ENCODE peak calls at places on chromosomes 2 and 18, in eight cellular contexts. One of them, this sample, is unnamed.

GRCh38 chr2:39874236-39874635 is 95.2 kb upstream of the THUMPD2 start:
- DNase-seq in naive B cell: no peak
- DNase-seq in amniotic stem cell: no peak
- DNase-seq in M059J: no peak
- DNase-seq in Kasumi-1: no peak
- DNase-seq in mesothelial cell of epicardium: no peak
- DNase-seq in stimulated activated CD8-positive, alpha-beta memory T cell treated with anti-CD3 and anti-CD28 coated beads, Interleukin-2, amount 100 ng/mL, for 1 hour: no peak
- DNase-seq in T-helper 1 cell: no peak
- DNase-seq in this sample: no peak

GRCh38 chr18:11757084-11757590 is 68.1 kb downstream of the GNAL start:
- DNase-seq in naive B cell: no peak
- DNase-seq in amniotic stem cell: no peak
- DNase-seq in M059J: no peak
- DNase-seq in Kasumi-1: no peak
- DNase-seq in mesothelial cell of epicardium: no peak
- DNase-seq in stimulated activated CD8-positive, alpha-beta memory T cell treated with anti-CD3 and anti-CD28 coated beads, Interleukin-2, amount 100 ng/mL, for 1 hour: no peak
- DNase-seq in T-helper 1 cell: no peak
- DNase-seq in this sample: no peak

GRCh38 chr2:190809139-190809764 is 71.4 kb upstream of the GLS start:
- DNase-seq in naive B cell: no peak
- DNase-seq in amniotic stem cell: no peak
- DNase-seq in M059J: no peak
- DNase-seq in Kasumi-1: no peak
- DNase-seq in mesothelial cell of epicardium: no peak
- DNase-seq in stimulated activated CD8-positive, alpha-beta memory T cell treated with anti-CD3 and anti-CD28 coated beads, Interleukin-2, amount 100 ng/mL, for 1 hour: no peak
- DNase-seq in T-helper 1 cell: no peak
- DNase-seq in this sample: no peak

GRCh38 chr2:222358876-222359275 is 60.1 kb upstream of the PAX3 start:
- DNase-seq in naive B cell: no peak
- DNase-seq in amniotic stem cell: no peak
- DNase-seq in M059J: peak; percentile 66
- DNase-seq in Kasumi-1: peak; percentile 75
- DNase-seq in mesothelial cell of epicardium: no peak
- DNase-seq in stimulated activated CD8-positive, alpha-beta memory T cell treated with anti-CD3 and anti-CD28 coated beads, Interleukin-2, amount 100 ng/mL, for 1 hour: no peak
- DNase-seq in T-helper 1 cell: no peak
- DNase-seq in this sample: peak; percentile 66

GRCh38 chr2:71856709-71857525 is 290.7 kb downstream of the CYP26B1 start:
- DNase-seq in naive B cell: no peak
- DNase-seq in amniotic stem cell: no peak
- DNase-seq in M059J: peak; percentile 62
- DNase-seq in Kasumi-1: no peak
- DNase-seq in mesothelial cell of epicardium: no peak
- DNase-seq in stimulated activated CD8-positive, alpha-beta memory T cell treated with anti-CD3 and anti-CD28 coated beads, Interleukin-2, amount 100 ng/mL, for 1 hour: no peak
- DNase-seq in T-helper 1 cell: no peak
- DNase-seq in this sample: no peak

GRCh38 chr2:55029098-55029497 is 21.2 kb downstream of the RTN4 start:
- DNase-seq in naive B cell: no peak
- DNase-seq in amniotic stem cell: no peak
- DNase-seq in M059J: no peak
- DNase-seq in Kasumi-1: no peak
- DNase-seq in mesothelial cell of epicardium: no peak
- DNase-seq in stimulated activated CD8-positive, alpha-beta memory T cell treated with anti-CD3 and anti-CD28 coated beads, Interleukin-2, amount 100 ng/mL, for 1 hour: no peak
- DNase-seq in T-helper 1 cell: no peak
- DNase-seq in this sample: no peak

GRCh38 chr2:134716716-134717585 is 1.8 kb downstream of the TMEM163 start:
- DNase-seq in naive B cell: no peak
- DNase-seq in amniotic stem cell: no peak
- DNase-seq in M059J: no peak
- DNase-seq in Kasumi-1: no peak
- DNase-seq in mesothelial cell of epicardium: no peak
- DNase-seq in stimulated activated CD8-positive, alpha-beta memory T cell treated with anti-CD3 and anti-CD28 coated beads, Interleukin-2, amount 100 ng/mL, for 1 hour: no peak
- DNase-seq in T-helper 1 cell: no peak
- DNase-seq in this sample: no peak

GRCh38 chr2:22904126-22904684 is 480.8 kb upstream of the KLHL29 start:
- DNase-seq in naive B cell: no peak
- DNase-seq in amniotic stem cell: no peak
- DNase-seq in M059J: no peak
- DNase-seq in Kasumi-1: no peak
- DNase-seq in mesothelial cell of epicardium: peak; percentile 25
- DNase-seq in stimulated activated CD8-positive, alpha-beta memory T cell treated with anti-CD3 and anti-CD28 coated beads, Interleukin-2, amount 100 ng/mL, for 1 hour: no peak
- DNase-seq in T-helper 1 cell: no peak
- DNase-seq in this sample: no peak

GRCh38 chr2:219615894-219616293 is 11.5 kb upstream of the SLC4A3 start:
- DNase-seq in naive B cell: no peak
- DNase-seq in amniotic stem cell: no peak
- DNase-seq in M059J: no peak
- DNase-seq in Kasumi-1: no peak
- DNase-seq in mesothelial cell of epicardium: no peak
- DNase-seq in stimulated activated CD8-positive, alpha-beta memory T cell treated with anti-CD3 and anti-CD28 coated beads, Interleukin-2, amount 100 ng/mL, for 1 hour: no peak
- DNase-seq in T-helper 1 cell: no peak
- DNase-seq in this sample: no peak

GRCh38 chr2:71503827-71504226 is 50.5 kb downstream of the DYSF start:
- DNase-seq in naive B cell: no peak
- DNase-seq in amniotic stem cell: no peak
- DNase-seq in M059J: no peak
- DNase-seq in Kasumi-1: no peak
- DNase-seq in mesothelial cell of epicardium: peak; percentile 8
- DNase-seq in stimulated activated CD8-positive, alpha-beta memory T cell treated with anti-CD3 and anti-CD28 coated beads, Interleukin-2, amount 100 ng/mL, for 1 hour: no peak
- DNase-seq in T-helper 1 cell: no peak
- DNase-seq in this sample: no peak

GRCh38 chr2:113827426-113827825 is 62.5 kb upstream of the ACTR3 start:
- DNase-seq in naive B cell: no peak
- DNase-seq in amniotic stem cell: no peak
- DNase-seq in M059J: no peak
- DNase-seq in Kasumi-1: no peak
- DNase-seq in mesothelial cell of epicardium: no peak
- DNase-seq in stimulated activated CD8-positive, alpha-beta memory T cell treated with anti-CD3 and anti-CD28 coated beads, Interleukin-2, amount 100 ng/mL, for 1 hour: no peak
- DNase-seq in T-helper 1 cell: no peak
- DNase-seq in this sample: no peak

GRCh38 chr2:23587330-23587729 is 202.4 kb downstream of the KLHL29 start:
- DNase-seq in naive B cell: no peak
- DNase-seq in amniotic stem cell: no peak
- DNase-seq in M059J: no peak
- DNase-seq in Kasumi-1: no peak
- DNase-seq in mesothelial cell of epicardium: no peak
- DNase-seq in stimulated activated CD8-positive, alpha-beta memory T cell treated with anti-CD3 and anti-CD28 coated beads, Interleukin-2, amount 100 ng/mL, for 1 hour: no peak
- DNase-seq in T-helper 1 cell: no peak
- DNase-seq in this sample: no peak

GRCh38 chr2:50438293-50438692 is 593.6 kb downstream of the NRXN1 start:
- DNase-seq in naive B cell: no peak
- DNase-seq in amniotic stem cell: no peak
- DNase-seq in M059J: no peak
- DNase-seq in Kasumi-1: no peak
- DNase-seq in mesothelial cell of epicardium: no peak
- DNase-seq in stimulated activated CD8-positive, alpha-beta memory T cell treated with anti-CD3 and anti-CD28 coated beads, Interleukin-2, amount 100 ng/mL, for 1 hour: no peak
- DNase-seq in T-helper 1 cell: no peak
- DNase-seq in this sample: no peak

GRCh38 chr2:128416366-128416765 is 97.7 kb upstream of the HS6ST1 start:
- DNase-seq in naive B cell: no peak
- DNase-seq in amniotic stem cell: no peak
- DNase-seq in M059J: no peak
- DNase-seq in Kasumi-1: no peak
- DNase-seq in mesothelial cell of epicardium: no peak
- DNase-seq in stimulated activated CD8-positive, alpha-beta memory T cell treated with anti-CD3 and anti-CD28 coated beads, Interleukin-2, amount 100 ng/mL, for 1 hour: no peak
- DNase-seq in T-helper 1 cell: no peak
- DNase-seq in this sample: no peak

GRCh38 chr2:31150120-31150670 is 12.0 kb upstream of the GALNT14 start:
- DNase-seq in naive B cell: no peak
- DNase-seq in amniotic stem cell: no peak
- DNase-seq in M059J: no peak
- DNase-seq in Kasumi-1: no peak
- DNase-seq in mesothelial cell of epicardium: no peak
- DNase-seq in stimulated activated CD8-positive, alpha-beta memory T cell treated with anti-CD3 and anti-CD28 coated beads, Interleukin-2, amount 100 ng/mL, for 1 hour: no peak
- DNase-seq in T-helper 1 cell: no peak
- DNase-seq in this sample: no peak

GRCh38 chr18:57705861-57706590 is 84.4 kb upstream of the NARS1 start:
- DNase-seq in naive B cell: no peak
- DNase-seq in amniotic stem cell: no peak
- DNase-seq in M059J: no peak
- DNase-seq in Kasumi-1: no peak
- DNase-seq in mesothelial cell of epicardium: no peak
- DNase-seq in stimulated activated CD8-positive, alpha-beta memory T cell treated with anti-CD3 and anti-CD28 coated beads, Interleukin-2, amount 100 ng/mL, for 1 hour: no peak
- DNase-seq in T-helper 1 cell: no peak
- DNase-seq in this sample: no peak

This sample was measured in GDM1.